ENCODE peak calls at places on chromosomes 11 and 22, in eight cellular contexts. One of them, this sample, is unnamed.

GRCh38 chr22:26725012-26725676 is 67.8 kb downstream of the MIAT start:
- DNase-seq in cardiac muscle cell: no peak
- DNase-seq in kidney: no peak
- DNase-seq in cardiac fibroblast: no peak
- DNase-seq in stimulated activated naive CD8-positive, alpha-beta T cell treated with anti-CD3 and anti-CD28 coated beads, Interleukin-15, amount 100 ng/mL, for 72 hours: no peak
- DNase-seq in activated T-helper 9 cell treated with anti-CD3 and anti-CD28 coated beads, Interleukin-2, amount 50 U/mL, for 16 hours: no peak
- DNase-seq in pancreas: no peak
- DNase-seq in mesendoderm: no peak
- DNase-seq in this sample: no peak

GRCh38 chr22:17792289-17792688 is 18.0 kb upstream of the BID start:
- DNase-seq in cardiac muscle cell: peak
- DNase-seq in kidney: no peak
- DNase-seq in activated T-helper 9 cell treated with anti-CD3 and anti-CD28 coated beads, Interleukin-2, amount 50 U/mL, for 16 hours: no peak
- DNase-seq in cardiac fibroblast: no peak
- DNase-seq in stimulated activated naive CD8-positive, alpha-beta T cell treated with anti-CD3 and anti-CD28 coated beads, Interleukin-15, amount 100 ng/mL, for 72 hours: no peak
- DNase-seq in mesendoderm: peak
- DNase-seq in pancreas: no peak
- DNase-seq in this sample: no peak

GRCh38 chr11:11157201-11157600 is 195.8 kb downstream of the CSNK2A3 start:
- DNase-seq in pancreas: no peak
- DNase-seq in cardiac fibroblast: peak
- DNase-seq in cardiac muscle cell: peak
- DNase-seq in stimulated activated naive CD8-positive, alpha-beta T cell treated with anti-CD3 and anti-CD28 coated beads, Interleukin-15, amount 100 ng/mL, for 72 hours: peak
- DNase-seq in activated T-helper 9 cell treated with anti-CD3 and anti-CD28 coated beads, Interleukin-2, amount 50 U/mL, for 16 hours: no peak
- DNase-seq in mesendoderm: peak
- DNase-seq in kidney: no peak
- DNase-seq in this sample: no peak

GRCh38 chr11:116517584-116517983 is 255.2 kb downstream of the BUD13 start:
- DNase-seq in cardiac fibroblast: no peak
- DNase-seq in mesendoderm: no peak
- DNase-seq in activated T-helper 9 cell treated with anti-CD3 and anti-CD28 coated beads, Interleukin-2, amount 50 U/mL, for 16 hours: no peak
- DNase-seq in cardiac muscle cell: no peak
- DNase-seq in pancreas: no peak
- DNase-seq in stimulated activated naive CD8-positive, alpha-beta T cell treated with anti-CD3 and anti-CD28 coated beads, Interleukin-15, amount 100 ng/mL, for 72 hours: no peak
- DNase-seq in kidney: no peak
- DNase-seq in this sample: no peak

GRCh38 chr22:30308518-30309230 is 18.1 kb downstream of the TBC1D10A start:
- DNase-seq in cardiac fibroblast: peak
- DNase-seq in activated T-helper 9 cell treated with anti-CD3 and anti-CD28 coated beads, Interleukin-2, amount 50 U/mL, for 16 hours: no peak
- DNase-seq in kidney: no peak
- DNase-seq in cardiac muscle cell: no peak
- DNase-seq in stimulated activated naive CD8-positive, alpha-beta T cell treated with anti-CD3 and anti-CD28 coated beads, Interleukin-15, amount 100 ng/mL, for 72 hours: peak
- DNase-seq in mesendoderm: no peak
- DNase-seq in pancreas: no peak
- DNase-seq in this sample: no peak

GRCh38 chr11:45036010-45036409 is 85.3 kb upstream of the TP53I11 start:
- DNase-seq in kidney: no peak
- DNase-seq in cardiac muscle cell: no peak
- DNase-seq in stimulated activated naive CD8-positive, alpha-beta T cell treated with anti-CD3 and anti-CD28 coated beads, Interleukin-15, amount 100 ng/mL, for 72 hours: no peak
- DNase-seq in pancreas: no peak
- DNase-seq in mesendoderm: no peak
- DNase-seq in activated T-helper 9 cell treated with anti-CD3 and anti-CD28 coated beads, Interleukin-2, amount 50 U/mL, for 16 hours: no peak
- DNase-seq in cardiac fibroblast: no peak
- DNase-seq in this sample: no peak

GRCh38 chr22:31284756-31285155 is 7.5 kb downstream of the PIK3IP1 start:
- DNase-seq in pancreas: no peak
- DNase-seq in kidney: no peak
- DNase-seq in activated T-helper 9 cell treated with anti-CD3 and anti-CD28 coated beads, Interleukin-2, amount 50 U/mL, for 16 hours: no peak
- DNase-seq in cardiac fibroblast: no peak
- DNase-seq in stimulated activated naive CD8-positive, alpha-beta T cell treated with anti-CD3 and anti-CD28 coated beads, Interleukin-15, amount 100 ng/mL, for 72 hours: no peak
- DNase-seq in cardiac muscle cell: peak
- DNase-seq in mesendoderm: no peak
- DNase-seq in this sample: no peak

GRCh38 chr11:122724520-122724919 is 69.0 kb downstream of the UBASH3B start:
- DNase-seq in mesendoderm: peak
- DNase-seq in activated T-helper 9 cell treated with anti-CD3 and anti-CD28 coated beads, Interleukin-2, amount 50 U/mL, for 16 hours: no peak
- DNase-seq in pancreas: no peak
- DNase-seq in cardiac fibroblast: peak
- DNase-seq in kidney: no peak
- DNase-seq in cardiac muscle cell: no peak
- DNase-seq in stimulated activated naive CD8-positive, alpha-beta T cell treated with anti-CD3 and anti-CD28 coated beads, Interleukin-15, amount 100 ng/mL, for 72 hours: no peak
- DNase-seq in this sample: no peak

GRCh38 chr11:84788220-84788619 is 838.9 kb downstream of the DLG2 start:
- DNase-seq in kidney: no peak
- DNase-seq in pancreas: no peak
- DNase-seq in cardiac muscle cell: no peak
- DNase-seq in cardiac fibroblast: no peak
- DNase-seq in activated T-helper 9 cell treated with anti-CD3 and anti-CD28 coated beads, Interleukin-2, amount 50 U/mL, for 16 hours: no peak
- DNase-seq in stimulated activated naive CD8-positive, alpha-beta T cell treated with anti-CD3 and anti-CD28 coated beads, Interleukin-15, amount 100 ng/mL, for 72 hours: no peak
- DNase-seq in mesendoderm: no peak
- DNase-seq in this sample: no peak

GRCh38 chr11:128235958-128236357 is 351.4 kb downstream of the ETS1 start:
- DNase-seq in cardiac muscle cell: peak
- DNase-seq in cardiac fibroblast: no peak
- DNase-seq in kidney: no peak
- DNase-seq in stimulated activated naive CD8-positive, alpha-beta T cell treated with anti-CD3 and anti-CD28 coated beads, Interleukin-15, amount 100 ng/mL, for 72 hours: no peak
- DNase-seq in activated T-helper 9 cell treated with anti-CD3 and anti-CD28 coated beads, Interleukin-2, amount 50 U/mL, for 16 hours: no peak
- DNase-seq in mesendoderm: no peak
- DNase-seq in pancreas: peak
- DNase-seq in this sample: no peak

GRCh38 chr22:19943665-19944026 is 2.0 kb upstream of the TXNRD2 start:
- DNase-seq in kidney: peak
- DNase-seq in cardiac fibroblast: peak
- DNase-seq in mesendoderm: peak
- DNase-seq in activated T-helper 9 cell treated with anti-CD3 and anti-CD28 coated beads, Interleukin-2, amount 50 U/mL, for 16 hours: no peak
- DNase-seq in pancreas: no peak
- DNase-seq in cardiac muscle cell: no peak
- DNase-seq in stimulated activated naive CD8-positive, alpha-beta T cell treated with anti-CD3 and anti-CD28 coated beads, Interleukin-15, amount 100 ng/mL, for 72 hours: no peak
- DNase-seq in this sample: no peak

GRCh38 chr11:76371170-76371569 is 9.8 kb downstream of the THAP12 start:
- DNase-seq in stimulated activated naive CD8-positive, alpha-beta T cell treated with anti-CD3 and anti-CD28 coated beads, Interleukin-15, amount 100 ng/mL, for 72 hours: peak
- DNase-seq in kidney: no peak
- DNase-seq in pancreas: no peak
- DNase-seq in activated T-helper 9 cell treated with anti-CD3 and anti-CD28 coated beads, Interleukin-2, amount 50 U/mL, for 16 hours: no peak
- DNase-seq in cardiac muscle cell: no peak
- DNase-seq in cardiac fibroblast: peak
- DNase-seq in mesendoderm: no peak
- DNase-seq in this sample: peak

GRCh38 chr11:92140021-92140420 is 84.6 kb upstream of the FAT3 start:
- DNase-seq in mesendoderm: no peak
- DNase-seq in cardiac muscle cell: no peak
- DNase-seq in stimulated activated naive CD8-positive, alpha-beta T cell treated with anti-CD3 and anti-CD28 coated beads, Interleukin-15, amount 100 ng/mL, for 72 hours: no peak
- DNase-seq in activated T-helper 9 cell treated with anti-CD3 and anti-CD28 coated beads, Interleukin-2, amount 50 U/mL, for 16 hours: no peak
- DNase-seq in kidney: no peak
- DNase-seq in pancreas: no peak
- DNase-seq in cardiac fibroblast: no peak
- DNase-seq in this sample: no peak

GRCh38 chr11:96075532-96075959 is 151.6 kb upstream of the MTMR2 start:
- DNase-seq in cardiac fibroblast: peak
- DNase-seq in pancreas: no peak
- DNase-seq in stimulated activated naive CD8-positive, alpha-beta T cell treated with anti-CD3 and anti-CD28 coated beads, Interleukin-15, amount 100 ng/mL, for 72 hours: peak
- DNase-seq in cardiac muscle cell: no peak
- DNase-seq in mesendoderm: peak
- DNase-seq in activated T-helper 9 cell treated with anti-CD3 and anti-CD28 coated beads, Interleukin-2, amount 50 U/mL, for 16 hours: no peak
- DNase-seq in kidney: no peak
- DNase-seq in this sample: peak

GRCh38 chr22:45262931-45263789 is 21.6 kb upstream of the UPK3A start:
- DNase-seq in cardiac fibroblast: no peak
- DNase-seq in pancreas: no peak
- DNase-seq in activated T-helper 9 cell treated with anti-CD3 and anti-CD28 coated beads, Interleukin-2, amount 50 U/mL, for 16 hours: no peak
- DNase-seq in mesendoderm: peak
- DNase-seq in cardiac muscle cell: no peak
- DNase-seq in stimulated activated naive CD8-positive, alpha-beta T cell treated with anti-CD3 and anti-CD28 coated beads, Interleukin-15, amount 100 ng/mL, for 72 hours: no peak
- DNase-seq in kidney: peak
- DNase-seq in this sample: peak

GRCh38 chr11:8740156-8740555 is 57.6 kb downstream of the RPL27A start:
- DNase-seq in cardiac fibroblast: no peak
- DNase-seq in stimulated activated naive CD8-positive, alpha-beta T cell treated with anti-CD3 and anti-CD28 coated beads, Interleukin-15, amount 100 ng/mL, for 72 hours: no peak
- DNase-seq in activated T-helper 9 cell treated with anti-CD3 and anti-CD28 coated beads, Interleukin-2, amount 50 U/mL, for 16 hours: no peak
- DNase-seq in kidney: no peak
- DNase-seq in pancreas: no peak
- DNase-seq in cardiac muscle cell: no peak
- DNase-seq in mesendoderm: no peak
- DNase-seq in this sample: no peak

This sample was measured in stimulated activated naive B cell treated with anti-CD40 and anti-IgM and Interleukin-4, amounts not matched to agents 10 μg/mL and 1 μg/mL and 100 μg/mL, for 72 hours.